ENCODE peak calls at places on chromosomes 3 and 15, in ten cellular contexts. U is aorta, L is heart left ventricle, K is HFF-Myc, B is left ventricle myocardium inferior, Y is cardiac fibroblast, H is SK-N-SH, O is choroid plexus epithelial cell, E is NB4, P is GM12865. M is an unnamed sample.

GRCh38 chr3:4290272-4290893 is 12.8 kb upstream of the SETMAR start:
- DNase-seq in U (no peak), L (no peak), K (peak; percentile 26), B (no peak), Y (peak; percentile 67), H (peak; percentile 32), O (peak; percentile 74), E (peak; percentile 59), P (peak; percentile 57), M (no peak)

GRCh38 chr3:152269423-152270144 is 855 bp downstream of the MBNL1 start:
- DNase-seq in U (peak; percentile 87), L (peak; percentile 51), K (peak; percentile 89), B (no peak), Y (peak; percentile 95), H (peak; percentile 44), O (peak; percentile 93), E (peak; percentile 68), P (peak; percentile 65), M (peak; percentile 4)

GRCh38 chr15:96372554-96372953 is 42.1 kb downstream of the NR2F2 start:
- DNase-seq in U (no peak), L (no peak), K (no peak), B (no peak), Y (no peak), H (no peak), O (no peak), E (no peak), P (no peak), M (no peak)

GRCh38 chr3:12440927-12441326 is 43.4 kb upstream of the TSEN2 start:
- DNase-seq in U (peak; percentile 84), L (peak; percentile 86), K (no peak), B (peak; percentile 75), Y (peak; percentile 98), H (peak; percentile 80), O (peak; percentile 59), E (no peak), P (no peak), M (no peak)

GRCh38 chr15:59399465-59400102 is 26.9 kb upstream of the MYO1E start:
- DNase-seq in U (no peak), L (no peak), K (no peak), B (no peak), Y (no peak), H (no peak), O (no peak), E (peak; percentile 68), P (peak; percentile 88), M (no peak)

GRCh38 chr3:150237490-150237889 is 170.6 kb upstream of the TSC22D2 start:
- DNase-seq in U (no peak), L (no peak), K (no peak), B (no peak), Y (peak; percentile 48), H (no peak), O (peak; percentile 20), E (no peak), P (no peak), M (no peak)

GRCh38 chr3:168047190-168047795 is 48.4 kb downstream of the GOLIM4 start:
- DNase-seq in U (no peak), L (no peak), K (peak; percentile 76), B (no peak), Y (peak; percentile 88), H (peak; percentile 50), O (peak; percentile 92), E (peak; percentile 80), P (peak; percentile 82), M (peak; percentile 33)

GRCh38 chr3:46280105-46280797 is 38.0 kb downstream of the CCR3 start:
- DNase-seq in U (no peak), L (no peak), K (no peak), B (no peak), Y (peak; percentile 21), H (no peak), O (peak; percentile 76), E (no peak), P (peak; percentile 78), M (no peak)

GRCh38 chr3:110456001-110456400 is 615.6 kb upstream of the NECTIN3 start:
- DNase-seq in U (no peak), L (no peak), K (no peak), B (no peak), Y (no peak), H (no peak), O (peak; percentile 3), E (no peak), P (no peak), M (no peak)

GRCh38 chr15:42228036-42228435 is 19.9 kb upstream of the VPS39 start:
- DNase-seq in U (no peak), L (no peak), K (no peak), B (no peak), Y (no peak), H (no peak), O (no peak), E (no peak), P (no peak), M (no peak)

GRCh38 chr15:56468271-56468912 is 3.5 kb upstream of the MNS1 start:
- DNase-seq in U (no peak), L (no peak), K (no peak), B (no peak), Y (no peak), H (no peak), O (peak; percentile 22), E (peak; percentile 62), P (peak; percentile 64), M (no peak)

GRCh38 chr3:70996082-70996481 is 587.4 kb downstream of the FOXP1 start:
- DNase-seq in U (no peak), L (no peak), K (no peak), B (no peak), Y (no peak), H (no peak), O (no peak), E (no peak), P (no peak), M (no peak)

DNA sequence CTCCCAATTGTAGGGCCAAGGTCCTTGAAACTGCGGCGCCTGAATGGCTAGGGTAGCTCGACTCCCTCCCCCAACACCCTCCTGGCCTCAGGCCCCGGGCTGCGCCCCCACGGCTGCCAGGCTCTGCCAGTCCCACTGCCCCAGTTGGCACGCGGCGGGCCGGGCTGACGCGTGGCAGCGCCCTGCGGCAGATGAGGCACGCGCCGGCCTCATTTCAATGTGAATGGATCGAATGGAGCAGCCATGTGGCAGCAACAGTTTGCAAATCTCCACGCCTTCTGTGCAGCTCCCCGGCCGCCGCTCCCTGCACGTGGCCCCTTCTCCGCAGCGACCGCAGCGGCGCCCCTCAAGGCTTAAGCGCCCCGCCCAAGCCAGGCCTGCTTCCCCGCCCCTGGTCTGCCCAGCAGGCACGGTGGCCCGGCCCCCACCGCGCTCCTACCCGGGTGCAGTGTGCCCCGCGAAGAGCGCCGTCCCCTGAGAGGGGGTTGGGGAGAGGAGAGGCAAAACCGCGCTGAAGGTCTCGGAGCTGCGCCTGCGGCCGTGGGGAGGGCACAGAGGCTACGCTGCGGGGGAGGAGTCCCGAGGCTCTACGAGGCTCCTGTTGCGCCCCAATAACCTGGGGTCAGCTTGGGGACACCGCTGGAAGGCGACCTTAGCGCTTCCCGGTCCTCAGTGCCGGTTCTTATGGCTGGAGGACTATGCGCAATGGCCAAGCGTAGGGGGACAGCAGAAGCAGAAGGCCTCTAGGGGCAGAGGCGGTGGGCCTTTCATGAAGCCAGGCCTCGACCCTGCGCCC is 3.1 kb upstream of the DLL4 start:
- DNase-seq in U (no peak), L (no peak), K (no peak), B (no peak), Y (no peak), H (peak; percentile 72), O (no peak), E (peak; percentile 83), P (no peak), M (peak; percentile 90)
- H3K4me3 ChIP-seq in U (no peak overlapping the region), L (no peak overlapping the region), K (no peak overlapping the region), B (peak overlapping the region; percentile 52), Y (peak overlapping the region; percentile 7), H (peak overlapping the region; percentile 26), O (peak overlapping the region; percentile 20), E (no peak overlapping the region), P (no peak overlapping the region), M (peak overlapping the region; percentile 41)

GRCh38 chr15:31079519-31079918 is 22.0 kb downstream of the TRPM1 start:
- DNase-seq in U (no peak), L (no peak), K (no peak), B (no peak), Y (no peak), H (no peak), O (peak; percentile 85), E (no peak), P (no peak), M (peak; percentile 56)
- H3K4me3 ChIP-seq in U (no peak overlapping the region), L (no peak overlapping the region), K (no peak overlapping the region), B (no peak overlapping the region), Y (no peak overlapping the region), H (no peak overlapping the region), O (no peak overlapping the region), E (no peak overlapping the region), P (no peak overlapping the region), M (no peak overlapping the region)

DNA sequence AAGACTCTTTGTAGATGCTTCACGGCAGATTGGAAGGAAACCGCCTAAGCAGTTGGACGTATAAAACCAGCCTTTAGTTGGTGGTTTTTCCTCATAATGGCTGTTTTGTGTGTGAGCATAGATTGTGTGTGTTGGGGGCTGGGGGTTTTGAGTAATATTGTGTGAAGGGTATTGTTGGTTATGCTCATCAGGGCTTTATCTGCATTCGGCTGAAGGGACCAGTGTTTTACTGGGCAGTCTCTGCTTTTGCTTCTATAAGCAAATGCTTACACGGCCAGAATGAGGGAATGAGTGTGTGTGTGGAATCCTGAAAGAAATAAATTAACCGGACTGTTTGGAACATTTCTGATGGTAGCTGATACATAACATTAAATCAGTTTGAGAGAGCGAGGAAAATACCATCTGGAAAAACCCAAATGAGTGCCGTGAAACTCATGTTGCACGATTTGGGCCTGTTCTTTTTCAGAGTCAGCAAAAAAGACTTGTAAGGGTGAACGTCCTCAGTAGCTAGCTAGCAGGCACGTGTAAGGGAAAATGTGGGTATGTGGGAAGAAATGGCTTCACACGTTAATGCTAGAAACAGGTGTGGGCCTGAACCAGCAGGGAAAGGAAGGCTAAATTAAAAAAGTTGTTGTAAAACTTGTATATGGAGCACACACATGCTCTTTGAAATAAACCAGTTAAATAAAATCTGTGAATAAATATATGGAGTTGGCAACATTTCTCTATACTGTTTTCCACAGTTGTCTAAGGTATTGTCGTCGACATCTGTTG is 2.0 kb downstream of the MITF start:
- DNase-seq in U (no peak), L (no peak), K (no peak), B (no peak), Y (no peak), H (no peak), O (no peak), E (no peak), P (no peak), M (no peak)
- H3K4me3 ChIP-seq in U (no peak overlapping the region), L (peak overlapping the region; percentile 98), K (peak overlapping the region; percentile 69), B (peak overlapping the region; percentile 92), Y (no peak overlapping the region), H (no peak overlapping the region), O (no peak overlapping the region), E (no peak overlapping the region), P (no peak overlapping the region), M (no peak overlapping the region)

DNA sequence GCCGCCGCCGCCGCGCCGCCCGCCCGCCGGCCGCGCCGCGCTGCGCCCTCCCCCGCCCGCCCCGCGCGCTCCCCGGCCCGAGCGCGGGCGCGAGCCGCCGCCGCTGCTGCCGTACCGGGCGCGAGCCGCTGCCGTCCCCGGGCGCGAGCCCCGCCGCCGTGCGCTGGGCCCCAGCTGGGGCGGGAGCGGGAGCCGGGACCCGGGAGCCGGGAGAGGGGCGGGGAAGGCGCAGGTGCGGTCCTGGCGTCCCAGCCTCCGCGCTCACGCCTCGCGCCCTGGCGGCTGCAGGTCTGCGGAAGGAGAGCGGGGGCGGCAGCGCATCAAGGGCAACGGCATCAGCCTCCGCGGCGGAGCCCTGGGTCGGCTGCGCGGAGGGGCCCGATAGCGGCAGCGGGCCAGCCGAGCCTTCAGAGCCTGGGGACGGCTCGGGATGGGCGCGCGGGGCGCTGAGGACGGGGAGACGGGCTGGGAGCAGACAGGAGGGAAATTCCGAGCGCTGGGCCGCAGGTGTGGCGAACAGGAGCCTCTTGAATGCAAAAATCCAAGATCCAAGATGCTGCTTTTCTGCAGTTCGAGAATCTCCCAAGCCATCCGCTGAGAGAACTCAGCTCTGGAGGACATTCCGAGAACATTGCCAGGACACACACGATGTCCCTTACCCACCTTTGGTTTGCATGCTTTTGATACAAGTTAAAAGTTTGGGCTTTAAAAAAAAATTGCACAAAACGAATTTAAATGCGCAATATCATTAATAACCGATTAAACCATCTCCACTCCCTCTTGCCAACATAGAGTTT is 251.1 kb downstream of the TJP1 start:
- DNase-seq in U (no peak), L (no peak), K (no peak), B (no peak), Y (peak; percentile 9), H (peak; percentile 82), O (peak; percentile 18), E (no peak), P (no peak), M (peak; percentile 93)
- H3K4me3 ChIP-seq in U (peak overlapping the region; percentile 89), L (peak overlapping the region; percentile 34), K (no peak overlapping the region), B (peak overlapping the region; percentile 62), Y (peak overlapping the region; percentile 24), H (peak overlapping the region; percentile 43), O (peak overlapping the region; percentile 35), E (no peak overlapping the region), P (no peak overlapping the region), M (peak overlapping the region; percentile 60)

M was measured in H7.